ENCODE peak calls at places on chromosomes 5 and 9, in five cellular contexts. Q is left ventricle myocardium inferior, W is tibial artery, B is suprapubic skin, N is body of pancreas. T is an unnamed sample.

GRCh38 chr9:117715411-117715989 is 11.3 kb downstream of the TLR4 start:
- DNase-seq in Q (no peak), W (no peak), B (no peak), N (no peak), T (no peak)

GRCh38 chr5:150431048-150431447 is 18.3 kb upstream of the CD74 start:
- DNase-seq in Q (no peak), W (no peak), B (no peak), N (no peak), T (no peak)

GRCh38 chr5:129506092-129506491 is 46.0 kb downstream of the ADAMTS19 start:
- DNase-seq in Q (no peak), W (no peak), B (no peak), N (no peak), T (no peak)

GRCh38 chr9:133807818-133808217 is 69.7 kb upstream of the SARDH start:
- DNase-seq in Q (no peak), W (no peak), B (no peak), N (no peak), T (no peak)

GRCh38 chr9:21244841-21245240 is 5.0 kb upstream of the IFNA14 start:
- DNase-seq in Q (no peak), W (no peak), B (no peak), N (no peak), T (no peak)

GRCh38 chr5:115375922-115376321 is 79.5 kb upstream of the CCDC112 start:
- DNase-seq in Q (no peak), W (no peak), B (no peak), N (peak; percentile 30), T (peak; percentile 30)

GRCh38 chr9:87497604-87498045 is at the start of gene DAPK1:
- DNase-seq in Q (peak; percentile 58), W (peak; percentile 73), B (no peak), N (peak; percentile 85), T (peak; percentile 21)

GRCh38 chr5:143594913-143595818 is 191.7 kb upstream of the NR3C1 start:
- DNase-seq in Q (no peak), W (no peak), B (no peak), N (no peak), T (no peak)

GRCh38 chr5:180117378-180117725 is 45.8 kb upstream of the RNF130 start:
- DNase-seq in Q (no peak), W (no peak), B (no peak), N (no peak), T (no peak)

GRCh38 chr9:3916984-3917383 is 382.9 kb downstream of the GLIS3 start:
- DNase-seq in Q (no peak), W (no peak), B (no peak), N (no peak), T (no peak)

GRCh38 chr5:12003680-12004079 is 99.4 kb upstream of the CTNND2 start:
- DNase-seq in Q (no peak), W (no peak), B (no peak), N (no peak), T (no peak)

GRCh38 chr5:34687269-34688011 is 31.3 kb downstream of the RAI14 start:
- DNase-seq in Q (no peak), W (no peak), B (no peak), N (peak; percentile 19), T (no peak)

GRCh38 chr9:18606831-18607230 is 132.9 kb downstream of the ADAMTSL1 start:
- DNase-seq in Q (no peak), W (no peak), B (no peak), N (no peak), T (no peak)

GRCh38 chr9:106025449-106025848 is 331.1 kb downstream of the TMEM38B start:
- DNase-seq in Q (peak; percentile 37), W (no peak), B (no peak), N (no peak), T (peak; percentile 48)

GRCh38 chr5:150583541-150584225 is 56.8 kb upstream of the SYNPO start:
- DNase-seq in Q (no peak), W (peak; percentile 41), B (peak; percentile 30), N (no peak), T (no peak)

GRCh38 chr5:65823174-65823573 is 101.2 kb downstream of the NLN start:
- DNase-seq in Q (no peak), W (no peak), B (no peak), N (no peak), T (no peak)

GRCh38 chr9:77735515-77735914 is 87.4 kb upstream of the GNA14 start:
- DNase-seq in Q (no peak), W (no peak), B (peak; percentile 66), N (no peak), T (peak; percentile 53)

GRCh38 chr5:115191439-115192031 is 21.8 kb upstream of the TRIM36 start:
- DNase-seq in Q (no peak), W (no peak), B (no peak), N (no peak), T (no peak)

GRCh38 chr9:27365977-27366376 is 69.0 kb upstream of the EQTN start:
- DNase-seq in Q (no peak), W (no peak), B (no peak), N (no peak), T (no peak)

GRCh38 chr9:91778031-91778430 is 172.0 kb downstream of the ROR2 start:
- DNase-seq in Q (no peak), W (no peak), B (no peak), N (no peak), T (no peak)

GRCh38 chr5:143592648-143593047 is 189.2 kb upstream of the NR3C1 start:
- DNase-seq in Q (no peak), W (no peak), B (no peak), N (no peak), T (no peak)

GRCh38 chr5:145975001-145975360 is 38.6 kb downstream of the SH3RF2 start:
- DNase-seq in Q (peak; percentile 19), W (peak; percentile 89), B (no peak), N (peak; percentile 64), T (no peak)

GRCh38 chr9:97980918-97981827 is 2.0 kb upstream of the ANP32B start:
- DNase-seq in Q (peak; percentile 55), W (no peak), B (peak; percentile 87), N (no peak), T (peak; percentile 45)

GRCh38 chr9:119289740-119290139 is 79.5 kb downstream of the BRINP1 start:
- DNase-seq in Q (no peak), W (peak; percentile 70), B (no peak), N (peak; percentile 68), T (no peak)

GRCh38 chr9:132857031-132857430 is 21.1 kb downstream of the AK8 start:
- DNase-seq in Q (peak; percentile 43), W (peak; percentile 76), B (peak; percentile 63), N (peak; percentile 31), T (peak; percentile 47)

GRCh38 chr9:128909859-128910258 is 10.9 kb upstream of the PHYHD1 start:
- DNase-seq in Q (no peak), W (no peak), B (no peak), N (no peak), T (no peak)

GRCh38 chr9:128910906-128911305 is 9.9 kb upstream of the PHYHD1 start:
- DNase-seq in Q (no peak), W (no peak), B (no peak), N (no peak), T (no peak)

GRCh38 chr9:128912270-128912853 is 8.4 kb upstream of the PHYHD1 start:
- DNase-seq in Q (no peak), W (no peak), B (no peak), N (no peak), T (no peak)

GRCh38 chr9:128913048-128913900 is 7.5 kb upstream of the PHYHD1 start:
- DNase-seq in Q (no peak), W (no peak), B (no peak), N (no peak), T (no peak)

DNA sequence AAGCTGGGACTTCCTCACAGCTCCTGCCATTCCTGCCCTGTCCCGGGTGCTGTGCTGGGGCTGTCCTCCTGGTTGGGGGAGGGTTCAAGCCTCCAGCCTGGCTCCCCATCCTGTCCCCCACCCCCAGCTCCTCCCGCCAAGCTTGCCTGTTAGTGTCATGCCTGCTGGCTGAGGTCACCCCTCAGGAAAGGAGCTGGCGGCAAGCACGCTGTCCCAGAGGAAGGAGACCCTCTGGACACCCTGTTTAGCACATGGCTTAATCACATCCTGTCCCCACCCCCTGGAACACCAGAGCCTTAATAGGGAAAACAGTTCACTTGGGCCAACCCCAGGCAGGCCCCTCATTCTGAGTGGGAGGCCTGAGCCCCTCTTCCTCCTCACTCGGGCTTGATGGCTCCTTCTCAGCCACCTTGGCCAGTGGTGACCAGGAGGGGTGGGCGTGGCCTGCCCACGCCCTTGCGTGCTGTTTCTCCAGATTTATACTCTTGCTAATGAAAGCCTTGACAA is 9.2 kb upstream of the PHYHD1 start:
- DNase-seq in Q (peak; percentile 78), W (peak; percentile 89), B (no peak), N (peak; percentile 43), T (peak; percentile 78)
- H3K4me1 ChIP-seq in Q (peaks cover 92% of the 10 kb centered on the region), W (peaks cover 77% of the 10 kb centered on the region), B (peaks cover 71% of the 10 kb centered on the region), N (peaks cover 56% of the 10 kb centered on the region), T (peaks cover 76% of the 10 kb centered on the region)

GRCh38 chr5:37664551-37664950 is 175.3 kb downstream of the GDNF start:
- DNase-seq in Q (no peak), W (no peak), B (no peak), N (no peak), T (no peak)
- H3K4me1 ChIP-seq in Q (peaks cover 32% of the 10 kb centered on the region), W (peaks cover 23% of the 10 kb centered on the region), B (peaks cover 9% of the 10 kb centered on the region), N (peaks cover 26% of the 10 kb centered on the region), T (peaks cover 45% of the 10 kb centered on the region)

GRCh38 chr5:172133359-172134029 is 54.5 kb downstream of the STK10 start:
- DNase-seq in Q (no peak), W (peak; percentile 74), B (peak; percentile 69), N (peak; percentile 19), T (no peak)
- H3K4me1 ChIP-seq in Q (peaks cover 4% of the 10 kb centered on the region), W (no peaks in the 10 kb centered on the region), B (no peaks in the 10 kb centered on the region), N (no peaks in the 10 kb centered on the region), T (no peaks in the 10 kb centered on the region)

GRCh38 chr5:55935371-55935770 is 59.4 kb downstream of the IL6ST start:
- DNase-seq in Q (no peak), W (no peak), B (no peak), N (no peak), T (no peak)
- H3K4me1 ChIP-seq in Q (peaks cover 9% of the 10 kb centered on the region), W (no peaks in the 10 kb centered on the region), B (no peaks in the 10 kb centered on the region), N (peaks cover 3% of the 10 kb centered on the region), T (no peaks in the 10 kb centered on the region)

GRCh38 chr9:2028888-2029287 is 13.7 kb downstream of the SMARCA2 start:
- DNase-seq in Q (no peak), W (no peak), B (no peak), N (no peak), T (no peak)
- H3K4me1 ChIP-seq in Q (peaks cover 81% of the 10 kb centered on the region), W (peaks cover 80% of the 10 kb centered on the region), B (peaks cover 87% of the 10 kb centered on the region), N (peaks cover 32% of the 10 kb centered on the region), T (peaks cover 18% of the 10 kb centered on the region)

GRCh38 chr9:131056781-131057506 is 39.4 kb upstream of the AIF1L start:
- DNase-seq in Q (no peak), W (no peak), B (no peak), N (no peak), T (no peak)

GRCh38 chr9:131062979-131063378 is 33.4 kb upstream of the AIF1L start:
- DNase-seq in Q (no peak), W (no peak), B (no peak), N (no peak), T (no peak)

GRCh38 chr9:131065599-131065998 is 30.7 kb upstream of the AIF1L start:
- DNase-seq in Q (no peak), W (no peak), B (no peak), N (no peak), T (no peak)

GRCh38 chr9:131060902-131061630 is 35.3 kb upstream of the AIF1L start:
- DNase-seq in Q (no peak), W (no peak), B (no peak), N (no peak), T (no peak)
- H3K4me1 ChIP-seq in Q (no peaks in the 10 kb centered on the region), W (no peaks in the 10 kb centered on the region), B (no peaks in the 10 kb centered on the region), N (no peaks in the 10 kb centered on the region), T (peaks cover 10% of the 10 kb centered on the region)